ENCODE peak calls at places on chromosomes 6 and 20, in seven cellular contexts. M is islet precursor cell; V is H1; X is substantia nigra; Q is COR-L47; D is fibroblast of villous mesenchyme; J is stimulated activated CD4-positive, alpha-beta T cell treated with anti-CD3 and anti-CD28 coated beads, Interleukin-4, amount 100 ng/mL, for 4 hours. W is an unnamed sample.

GRCh38 chr6:55758156-55758942 is 117.0 kb downstream of the BMP5 start:
- DNase-seq in M (no peak), V (no peak), X (no peak), Q (no peak), D (peak), J (no peak), W (no peak)

GRCh38 chr6:159929819-159930218 is 39.0 kb downstream of the MAS1 start:
- DNase-seq in M (peak), V (no peak), X (no peak), Q (peak), D (no peak), J (peak), W (no peak)

GRCh38 chr6:132919476-132919875 is 105.1 kb downstream of the RPS12 start:
- DNase-seq in M (peak), V (no peak), X (no peak), Q (no peak), D (peak), J (no peak), W (no peak)

GRCh38 chr6:38518511-38519304 is 121.0 kb downstream of the BTBD9 start:
- DNase-seq in M (no peak), V (no peak), X (no peak), Q (no peak), D (no peak), J (no peak), W (no peak)

GRCh38 chr20:24648481-24648880 is 179.1 kb downstream of the SYNDIG1 start:
- DNase-seq in M (peak), V (no peak), X (no peak), Q (no peak), D (no peak), J (no peak), W (no peak)

GRCh38 chr6:97055743-97056142 is 131.2 kb downstream of the KLHL32 start:
- DNase-seq in M (no peak), V (no peak), X (no peak), Q (no peak), D (no peak), J (no peak), W (no peak)

GRCh38 chr6:36357872-36358234 is 21.2 kb upstream of the BNIP5 start:
- DNase-seq in M (no peak), V (no peak), X (no peak), Q (no peak), D (no peak), J (no peak), W (no peak)

GRCh38 chr6:168024951-168025510 is 27.6 kb downstream of the KIF25 start:
- DNase-seq in M (peak), V (no peak), X (no peak), Q (no peak), D (no peak), J (no peak), W (no peak)

GRCh38 chr20:43040427-43040826 is 149.3 kb downstream of the PTPRT start:
- DNase-seq in M (peak), V (no peak), X (no peak), Q (no peak), D (no peak), J (no peak), W (no peak)

GRCh38 chr6:104995989-104996617 is 39.2 kb downstream of the LIN28B start:
- DNase-seq in M (no peak), V (no peak), X (no peak), Q (no peak), D (peak), J (no peak), W (no peak)

GRCh38 chr6:6581014-6581413 is 7.5 kb upstream of the LY86 start:
- DNase-seq in M (no peak), V (no peak), X (no peak), Q (no peak), D (no peak), J (no peak), W (no peak)

GRCh38 chr6:15256538-15257222 is 10.8 kb downstream of the JARID2 start:
- DNase-seq in M (no peak), V (no peak), X (no peak), Q (no peak), D (no peak), J (no peak), W (no peak)

GRCh38 chr6:15358579-15359327 is 112.9 kb downstream of the JARID2 start:
- DNase-seq in M (peak), V (no peak), X (no peak), Q (no peak), D (no peak), J (no peak), W (no peak)

W was measured in caudate nucleus.